ENCODE peak calls at places on chromosomes 1 and 21, in seven cellular contexts. S, I, W, L, Y, R and D are unnamed samples.

GRCh38 chr1:220300442-220301121 is 28.3 kb upstream of the RAB3GAP2 start:
- DNase-seq in I (no peak), S (peak; percentile 87), R (no peak), L (peak; percentile 97), W (peak; percentile 79), Y (no peak), D (no peak)

GRCh38 chr1:95311006-95311405 is 77.0 kb downstream of the RWDD3 start:
- DNase-seq in W (no peak), L (no peak), I (no peak), S (no peak), R (no peak), Y (no peak), D (no peak)

GRCh38 chr1:74505133-74505532 is 7.3 kb downstream of the LRRC53 start:
- DNase-seq in S (no peak), Y (no peak), W (no peak), R (no peak), L (no peak), I (no peak), D (no peak)

GRCh38 chr1:165259236-165259635 is 97.3 kb downstream of the LMX1A start:
- DNase-seq in R (no peak), S (peak; percentile 81), W (no peak), L (no peak), Y (no peak), I (no peak), D (no peak)

GRCh38 chr21:35113064-35113463 is 64.0 kb upstream of the RUNX1 start:
- DNase-seq in W (no peak), Y (no peak), R (no peak), S (no peak), L (peak; percentile 13), I (no peak), D (no peak)

GRCh38 chr1:90729484-90730246 is 12.6 kb upstream of the BARHL2 start:
- DNase-seq in W (no peak), R (no peak), I (no peak), L (no peak), S (no peak), Y (no peak), D (no peak)

GRCh38 chr21:46599251-46599572 is 5.7 kb downstream of the S100B start:
- DNase-seq in I (no peak), L (peak; percentile 91), Y (no peak), R (no peak), S (no peak), W (peak; percentile 70), D (no peak)

GRCh38 chr1:221989741-221990140 is 247.9 kb upstream of the DUSP10 start:
- DNase-seq in Y (no peak), R (no peak), W (no peak), I (no peak), S (no peak), L (no peak), D (no peak)

GRCh38 chr1:241918879-241919278 is 38.7 kb upstream of the BECN2 start:
- DNase-seq in R (no peak), I (no peak), W (no peak), Y (no peak), L (peak; percentile 72), S (no peak), D (no peak)

GRCh38 chr1:40405812-40406211 is 32.3 kb downstream of the SMAP2 start:
- DNase-seq in S (no peak), R (no peak), Y (no peak), W (no peak), I (no peak), L (no peak), D (no peak)

GRCh38 chr1:6445062-6445763 is 20.6 kb downstream of the ESPN start:
- DNase-seq in L (no peak), I (no peak), R (no peak), Y (no peak), W (no peak), S (no peak), D (no peak)

GRCh38 chr21:36587388-36587787 is 107.5 kb upstream of the CLDN14 start:
- DNase-seq in W (no peak), Y (no peak), I (no peak), L (peak; percentile 6), S (no peak), R (no peak), D (no peak)

GRCh38 chr21:36583591-36583990 is 103.7 kb upstream of the CLDN14 start:
- DNase-seq in Y (no peak), W (no peak), I (no peak), S (no peak), R (no peak), L (no peak), D (no peak)

GRCh38 chr21:36579898-36580297 is 100.0 kb upstream of the CLDN14 start:
- DNase-seq in R (no peak), L (no peak), W (no peak), S (no peak), Y (no peak), I (no peak), D (no peak)

GRCh38 chr21:36584980-36585940 is 105.3 kb upstream of the CLDN14 start:
- DNase-seq in Y (no peak), L (no peak), W (no peak), R (no peak), S (peak; percentile 31), I (no peak), D (no peak)
- TF ChIP-seq CTCF in Y (no peak), L (peak; percentile 42), W (no peak), R (peak; percentile 36), S (peak; percentile 51), I (no peak), D (no peak)

GRCh38 chr1:4778056-4778455 is 123.6 kb downstream of the AJAP1 start:
- DNase-seq in L (no peak), W (no peak), R (no peak), I (no peak), S (no peak), Y (no peak), D (peak; percentile 58)
- TF ChIP-seq CTCF in L (peak; percentile 57), W (no peak), R (no peak), I (peak; percentile 66), S (peak; percentile 68), Y (no peak), D (peak; percentile 68)

GRCh38 chr1:186842547-186842946 is 13.8 kb downstream of the PLA2G4A start:
- DNase-seq in I (no peak), W (no peak), Y (no peak), R (no peak), L (no peak), S (no peak), D (no peak)

GRCh38 chr1:186843931-186844330 is 15.2 kb downstream of the PLA2G4A start:
- DNase-seq in I (no peak), R (no peak), Y (no peak), S (no peak), L (no peak), W (no peak), D (no peak)

GRCh38 chr1:186848509-186849130 is 19.9 kb downstream of the PLA2G4A start:
- DNase-seq in Y (no peak), S (no peak), L (peak; percentile 24), R (no peak), W (no peak), I (no peak), D (no peak)

GRCh38 chr1:186843261-186843660 is 14.5 kb downstream of the PLA2G4A start:
- DNase-seq in I (no peak), R (no peak), Y (no peak), W (no peak), S (no peak), L (no peak), D (no peak)

DNA sequence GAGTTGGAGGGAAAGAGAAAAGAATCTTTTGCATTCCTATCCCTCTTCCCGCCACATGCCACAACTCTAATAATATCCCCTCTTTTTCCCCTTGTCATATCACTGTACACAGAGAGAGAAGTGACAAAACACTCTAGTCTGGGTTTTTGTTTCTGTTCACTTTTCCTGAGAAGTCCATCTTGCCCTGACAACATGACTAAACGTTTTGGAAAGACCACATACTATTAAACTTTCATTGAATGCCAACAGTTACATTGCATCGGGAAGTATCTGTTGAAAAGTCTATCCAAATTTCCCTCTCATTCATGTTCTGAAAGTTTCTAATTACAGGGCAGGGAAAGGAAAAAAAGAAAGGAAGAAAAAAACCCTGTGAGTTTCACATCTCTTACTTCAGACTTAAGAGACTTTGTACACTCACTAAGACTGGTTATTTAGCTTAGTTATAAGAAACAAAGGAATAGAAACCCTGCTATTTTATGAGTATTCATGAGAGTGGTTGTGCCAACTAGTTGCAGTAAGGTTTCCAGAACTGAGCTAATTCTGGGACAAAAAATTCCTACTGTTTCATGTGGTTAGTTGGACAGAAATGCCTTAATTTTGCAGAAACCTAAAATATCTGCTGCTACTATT is 16.9 kb downstream of the PLA2G4A start:
- DNase-seq in S (no peak), W (no peak), R (no peak), I (no peak), L (no peak), Y (no peak), D (no peak)
- TF ChIP-seq CTCF in S (no peak), W (no peak), R (no peak), I (no peak), L (no peak), Y (no peak), D (no peak)

DNA sequence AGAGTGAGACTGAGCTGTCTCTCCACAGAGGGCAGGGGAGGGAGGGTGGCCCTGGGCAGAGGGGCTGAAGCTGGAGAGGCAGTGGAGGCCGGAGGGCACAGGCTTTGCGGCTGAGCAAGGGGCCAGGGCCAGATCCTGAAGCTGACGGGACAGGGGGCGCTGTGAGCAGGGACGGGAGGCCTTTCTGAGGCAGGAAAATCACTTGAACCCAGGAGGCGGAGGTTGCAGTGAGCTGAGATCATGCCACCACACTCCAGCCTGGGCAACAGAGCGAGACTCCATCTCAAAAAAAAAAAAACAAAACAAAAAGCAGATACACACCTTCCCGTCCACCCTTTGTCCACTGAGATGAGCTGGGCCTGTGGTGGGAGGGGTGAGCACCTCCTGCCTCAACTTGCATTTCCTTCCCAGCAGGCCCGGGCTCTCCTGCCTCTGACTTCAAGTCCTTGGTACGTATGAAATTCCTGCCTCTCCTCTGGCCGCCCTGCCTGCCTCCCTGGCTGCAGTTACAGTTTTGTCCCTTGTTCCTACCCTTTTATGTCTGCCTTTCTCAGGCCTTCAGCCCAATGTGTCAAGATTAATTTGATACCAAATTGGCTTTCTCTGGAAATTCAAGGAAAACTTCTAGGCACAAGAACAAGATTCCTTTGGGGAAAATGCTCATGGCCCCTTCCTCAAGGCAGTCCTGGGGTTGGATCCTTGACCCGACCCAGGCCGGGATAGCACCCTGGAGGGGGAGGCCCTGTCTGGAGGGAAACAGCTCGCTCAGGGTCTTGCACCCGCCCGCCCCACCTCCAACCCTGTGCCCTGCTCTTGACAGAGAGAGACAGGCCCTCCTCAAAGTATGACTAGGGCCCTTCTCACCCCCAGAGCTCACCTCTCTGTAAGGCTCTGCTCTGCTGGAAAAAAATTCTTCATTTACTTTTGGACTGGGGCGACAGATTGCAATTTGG is 11.2 kb upstream of the ADAMTSL4 start:
- DNase-seq in L (peak; percentile 72), W (peak; percentile 42), Y (peak; percentile 47), R (no peak), I (no peak), S (no peak), D (peak; percentile 82)
- TF ChIP-seq CTCF in L (no peak), W (no peak), Y (no peak), R (no peak), I (no peak), S (no peak), D (peak; percentile 43)